ENCODE peak calls at places on chromosome 10, in four cellular contexts. L is HepG2, G is K562, E is H1. F is an unnamed sample. For H3K4me1 and H3K79me2, the result is how much of the 10 kb centered on the place peaks cover.

GRCh38 chr10:101080933-101081546 is 19.3 kb downstream of the KAZALD1 start:
- DNase-seq in G (peak), E (no peak), L (no peak), F (peak)

GRCh38 chr10:7915923-7916322 is 97.6 kb downstream of the TAF3 start:
- DNase-seq in L (no peak), E (no peak), G (no peak), F (peak)

GRCh38 chr10:3111626-3112220 is 44.4 kb downstream of the PFKP start:
- DNase-seq in L (no peak), E (no peak), G (no peak), F (no peak)

GRCh38 chr10:25683291-25683690 is 250.7 kb upstream of the MYO3A start:
- DNase-seq in G (no peak), L (no peak), E (no peak), F (no peak)

GRCh38 chr10:49579621-49580020 is 30.5 kb upstream of the SLC18A3 start:
- DNase-seq in E (no peak), G (no peak), L (no peak), F (no peak)

GRCh38 chr10:132532174-132532573 is 5.4 kb upstream of the INPP5A start:
- DNase-seq in L (no peak), E (no peak), G (no peak), F (no peak)

GRCh38 chr10:126683466-126683865 is 13.0 kb upstream of the C10orf90 start:
- DNase-seq in E (no peak), G (no peak), L (no peak), F (no peak)

GRCh38 chr10:62250594-62251198 is 17.9 kb downstream of the RTKN2 start:
- DNase-seq in G (no peak), E (no peak), L (peak), F (peak)

GRCh38 chr10:114492351-114493037 is 88.2 kb upstream of the AFAP1L2 start:
- DNase-seq in L (no peak), G (no peak), E (no peak), F (peak)

GRCh38 chr10:1109795-1110673 is 53.8 kb downstream of the WDR37 start:
- DNase-seq in G (peak), E (peak), L (peak), F (peak)

GRCh38 chr10:34677132-34677531 is 138.0 kb downstream of the PARD3 start:
- DNase-seq in E (no peak), G (no peak), L (no peak), F (no peak)

GRCh38 chr10:60107308-60107976 is 201.1 kb upstream of the CCDC6 start:
- DNase-seq in E (no peak), L (no peak), G (no peak), F (no peak)

GRCh38 chr10:129495697-129496096 is 28.7 kb downstream of the MGMT start:
- DNase-seq in E (no peak), L (no peak), G (no peak), F (no peak)

GRCh38 chr10:30557884-30558283 is 71.7 kb downstream of the LYZL2 start:
- DNase-seq in G (no peak), E (no peak), L (peak), F (no peak)

GRCh38 chr10:90326498-90327267 is 531.2 kb downstream of the HTR7 start:
- DNase-seq in L (no peak), E (no peak), G (no peak), F (peak)

GRCh38 chr10:91032614-91033248 is 111.8 kb upstream of the ANKRD1 start:
- DNase-seq in L (no peak), E (no peak), G (no peak), F (no peak)

GRCh38 chr10:74932648-74933047 is 106.2 kb downstream of the KAT6B start:
- DNase-seq in E (no peak), G (no peak), L (no peak), F (no peak)

GRCh38 chr10:1149793-1150637 is 93.8 kb downstream of the WDR37 start:
- DNase-seq in L (no peak), E (peak), G (peak), F (no peak)

GRCh38 chr10:100485336-100485735 is 22.5 kb downstream of the WNT8B start:
- DNase-seq in E (peak), L (no peak), G (no peak), F (peak)

GRCh38 chr10:59064759-59065498 is 111.5 kb upstream of the PHYHIPL start:
- DNase-seq in E (no peak), G (no peak), L (no peak), F (no peak)

GRCh38 chr10:118139321-118139720 is 92.6 kb upstream of the RAB11FIP2 start:
- DNase-seq in E (no peak), G (no peak), L (no peak), F (no peak)
- TF ChIP-seq JUN in E (no peak), G (no peak), L (no peak), F (no peak)

DNA sequence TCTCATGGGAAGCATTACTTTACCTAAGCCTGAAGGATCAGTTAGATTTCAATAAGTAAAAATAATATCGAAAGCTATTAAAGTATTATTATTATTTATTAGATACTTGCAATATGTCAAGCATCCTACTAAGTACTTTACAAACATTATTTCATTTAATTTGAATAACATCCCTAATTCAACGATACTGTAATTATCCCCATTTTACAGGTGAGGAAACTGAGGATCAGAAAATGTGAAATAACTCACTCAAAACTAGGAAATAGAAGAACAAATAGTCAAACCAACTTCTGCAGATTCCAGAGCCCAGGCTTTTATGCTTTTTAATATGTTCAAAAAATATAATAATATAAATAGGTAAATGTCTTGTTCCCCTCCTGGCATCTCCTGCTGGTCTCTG is 10.3 kb upstream of the PDCD4 start:
- DNase-seq in G (no peak), E (no peak), L (no peak), F (no peak)
- H3K4me1 ChIP-seq in G (under half), E (under half), L (half or more), F (under half)

GRCh38 chr10:93595378-93596288 is 5.4 kb downstream of the RBP4 start:
- DNase-seq in G (no peak), L (no peak), E (no peak), F (no peak)

GRCh38 chr10:93593254-93593653 is 7.8 kb downstream of the RBP4 start:
- DNase-seq in E (no peak), G (no peak), L (no peak), F (no peak)

GRCh38 chr10:93594518-93594917 is 6.5 kb downstream of the RBP4 start:
- DNase-seq in L (no peak), E (no peak), G (no peak), F (no peak)

GRCh38 chr10:93591065-93591808 is 9.8 kb downstream of the RBP4 start:
- DNase-seq in E (no peak), G (no peak), L (no peak), F (no peak)

GRCh38 chr10:93593749-93594148 is 7.3 kb downstream of the RBP4 start:
- DNase-seq in E (no peak), L (no peak), G (no peak), F (no peak)
- H3K79me2 ChIP-seq in E (under half), L (under half), G (under half), F (under half)

DNA sequence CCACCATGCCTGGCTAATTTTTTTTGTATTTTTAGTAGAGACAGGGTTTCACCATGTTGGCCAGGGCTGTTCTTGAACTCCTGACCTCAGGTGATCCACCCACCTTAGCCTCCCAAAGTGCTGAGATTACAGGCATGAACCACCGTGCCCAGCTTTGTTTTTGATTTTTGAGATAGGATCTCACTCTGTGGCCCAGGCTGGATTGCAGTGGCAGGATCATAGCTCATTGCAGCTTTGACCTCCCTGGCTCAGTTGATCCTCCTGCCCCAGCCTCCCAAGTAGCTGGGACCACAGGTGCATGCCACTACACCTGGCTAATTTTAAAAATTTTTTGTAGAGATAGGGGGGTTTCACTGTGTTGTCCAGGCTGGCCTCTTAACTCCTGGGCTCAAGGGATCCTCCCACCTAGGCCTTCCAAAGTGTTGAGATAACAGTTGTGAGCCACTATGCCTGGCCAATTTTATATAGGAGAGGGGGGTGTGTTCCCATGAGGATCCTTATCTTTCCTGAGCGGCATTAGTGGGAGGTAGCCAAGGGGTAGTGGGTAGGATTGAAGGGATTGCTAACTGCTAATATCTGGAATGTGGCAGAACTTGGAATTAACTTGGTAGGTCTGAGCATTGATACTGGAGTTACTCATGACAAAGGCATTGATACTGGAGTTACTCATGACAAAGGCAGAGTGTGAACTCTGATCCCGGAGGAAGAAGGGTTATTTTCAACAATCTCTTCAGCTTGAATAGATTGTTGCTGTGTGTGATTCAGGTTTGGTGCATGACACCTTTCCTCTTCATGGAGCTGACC is 1.0 kb upstream of the NOLC1 start:
- DNase-seq in L (peak), G (no peak), E (no peak), F (peak)
- TF ChIP-seq JUN in L (no peak), G (no peak), E (no peak), F (peak)

DNA sequence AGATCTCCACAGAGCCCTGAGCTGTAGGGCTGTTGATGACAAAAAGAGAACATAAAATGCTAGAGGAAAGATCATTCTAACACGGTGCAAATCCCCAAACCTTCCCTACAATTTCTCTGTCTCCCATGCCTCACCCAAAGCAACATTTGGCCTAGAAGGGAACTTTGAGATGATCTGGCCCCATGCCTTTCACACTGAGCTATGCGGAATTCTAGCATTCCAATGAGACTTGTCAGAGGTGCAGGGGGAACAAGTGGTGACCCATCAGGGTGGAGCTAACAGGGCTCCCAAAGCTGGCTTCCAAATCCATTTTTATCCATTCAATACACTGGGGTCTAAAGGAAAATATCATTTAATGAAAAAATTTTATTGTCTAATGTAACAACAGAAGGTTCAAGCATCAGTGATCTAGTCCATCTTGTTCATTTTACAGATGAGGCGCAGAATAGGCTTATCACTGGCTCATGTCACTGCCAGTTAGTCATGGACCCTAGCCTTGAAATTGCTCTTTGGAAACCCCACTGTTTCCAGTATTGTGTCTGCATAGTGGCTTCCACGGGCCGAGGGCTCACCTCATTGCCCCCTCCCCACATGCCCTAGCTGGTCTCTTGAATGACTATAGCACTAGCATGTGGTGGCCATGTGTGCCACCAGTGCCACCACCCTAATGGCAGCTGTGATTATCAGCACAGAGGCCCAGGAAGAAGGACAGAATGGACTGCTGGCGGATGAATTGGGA is 1001.0 kb downstream of the LRMDA start:
- DNase-seq in G (no peak), L (no peak), E (no peak), F (no peak)
- H3K4me1 ChIP-seq in G (under half), L (under half), E (under half), F (under half)

GRCh38 chr10:78295242-78295641 is 261.6 kb downstream of the RPS24 start:
- DNase-seq in L (no peak), E (no peak), G (no peak), F (no peak)
- H3K79me2 ChIP-seq in L (under half), E (under half), G (under half), F (under half)

GRCh38 chr10:13056461-13057077 is 43.4 kb upstream of the OPTN start:
- DNase-seq in L (no peak), E (no peak), G (no peak), F (peak)
- TF ChIP-seq JUN in L (no peak), E (no peak), G (no peak), F (no peak)

DNA sequence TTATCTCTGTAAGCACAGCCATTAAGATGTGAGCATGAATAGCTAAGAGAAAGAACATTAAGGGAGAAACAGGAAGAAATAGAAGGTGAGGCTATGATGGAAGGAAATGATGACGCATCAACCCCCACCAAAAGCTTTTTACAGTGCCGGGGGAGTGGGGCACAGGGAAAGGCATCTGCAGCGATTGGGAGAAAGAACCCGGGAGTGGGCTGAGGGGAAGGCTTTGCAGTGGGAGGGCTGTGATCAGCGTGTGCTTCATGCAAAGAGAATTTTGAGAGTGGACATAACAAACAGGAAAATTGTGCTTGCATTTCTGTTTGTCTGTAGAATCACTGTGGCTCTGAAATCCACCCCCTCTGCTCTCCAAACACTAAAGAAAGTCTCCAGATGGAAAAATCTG is 250.8 kb downstream of the KCNMA1 start:
- DNase-seq in G (no peak), E (no peak), L (no peak), F (peak)
- H3K4me1 ChIP-seq in G (under half), E (under half), L (under half), F (under half)

GRCh38 chr10:20888620-20889337 is 8.3 kb downstream of the NEBL start:
- DNase-seq in L (no peak), E (no peak), G (no peak), F (no peak)
- H3K79me2 ChIP-seq in L (under half), E (under half), G (under half), F (under half)

GRCh38 chr10:47287365-47287802 is 12.6 kb upstream of the GDF10 start:
- DNase-seq in G (no peak), E (no peak), L (no peak), F (no peak)
- TF ChIP-seq JUN in G (no peak), E (no peak), L (no peak), F (no peak)

F was measured in endothelial cell of umbilical vein.